ENCODE peak calls at places on chromosomes 11 and 22, in eight cellular contexts. Y is stimulated activated CD4-positive, alpha-beta T cell treated with anti-CD3 and anti-CD28 coated beads, Interleukin-2, amount 100 ng/mL, for 48 hours; U is lower lobe of right lung; I is T-helper 9 cell; L is progenitor cell of endocrine pancreas; A is germinal center; T is astrocyte of the spinal cord; E is GM04504. C is an unnamed sample.

GRCh38 chr11:69201048-69201365 is 45.3 kb downstream of the SMIM38 start:
- DNase-seq in Y (no peak), U (no peak), I (no peak), L (no peak), A (no peak), T (no peak), E (no peak), C (no peak)

GRCh38 chr11:79236541-79236971 is 204.3 kb downstream of the TENM4 start:
- DNase-seq in Y (no peak), U (no peak), I (no peak), L (no peak), A (no peak), T (peak), E (peak), C (peak)

GRCh38 chr11:118524757-118525465 is 2.4 kb upstream of the TTC36 start:
- DNase-seq in Y (no peak), U (no peak), I (no peak), L (no peak), A (no peak), T (no peak), E (no peak), C (no peak)

GRCh38 chr11:84899134-84899533 is 728.0 kb downstream of the DLG2 start:
- DNase-seq in Y (no peak), U (no peak), I (no peak), L (no peak), A (no peak), T (no peak), E (no peak), C (no peak)

GRCh38 chr11:88629496-88629895 is 292.0 kb upstream of the CTSC start:
- DNase-seq in Y (no peak), U (no peak), I (no peak), L (no peak), A (no peak), T (no peak), E (no peak), C (no peak)

GRCh38 chr11:1140642-1141490 is 16.9 kb upstream of the MUC5AC start:
- DNase-seq in Y (no peak), U (no peak), I (no peak), L (peak), A (no peak), T (no peak), E (no peak), C (no peak)

GRCh38 chr22:45334528-45334927 is 24.8 kb downstream of the FAM118A start:
- DNase-seq in Y (no peak), U (no peak), I (no peak), L (no peak), A (no peak), T (no peak), E (no peak), C (no peak)

GRCh38 chr22:44758354-44758969 is 6.1 kb downstream of the ARHGAP8 start:
- DNase-seq in Y (no peak), U (no peak), I (no peak), L (no peak), A (no peak), T (peak), E (no peak), C (no peak)

GRCh38 chr11:128483211-128483788 is 104.1 kb downstream of the ETS1 start:
- DNase-seq in Y (no peak), U (no peak), I (no peak), L (no peak), A (peak), T (no peak), E (no peak), C (no peak)

GRCh38 chr11:131612576-131612975 is 242.2 kb downstream of the NTM start:
- DNase-seq in Y (no peak), U (no peak), I (no peak), L (no peak), A (no peak), T (no peak), E (no peak), C (no peak)

GRCh38 chr11:61961570-61962212 is 5.7 kb downstream of the FTH1 start:
- DNase-seq in Y (no peak), U (no peak), I (no peak), L (no peak), A (no peak), T (peak), E (no peak), C (no peak)

GRCh38 chr11:85318573-85318972 is 308.6 kb downstream of the DLG2 start:
- DNase-seq in Y (no peak), U (no peak), I (no peak), L (no peak), A (no peak), T (no peak), E (no peak), C (no peak)

GRCh38 chr11:2931771-2932738 is 2.8 kb upstream of the PHLDA2 start:
- DNase-seq in Y (no peak), U (peak), I (no peak), L (no peak), A (no peak), T (no peak), E (no peak), C (no peak)

GRCh38 chr22:37267128-37267587 is 15.2 kb upstream of the CYTH4 start:
- DNase-seq in Y (peak), U (peak), I (peak), L (peak), A (peak), T (no peak), E (no peak), C (no peak)

GRCh38 chr22:22802346-22802970 is 85.2 kb upstream of the IGLL5 start:
- DNase-seq in Y (no peak), U (no peak), I (no peak), L (no peak), A (peak), T (no peak), E (no peak), C (no peak)

GRCh38 chr11:6617315-6617781 is 1.9 kb downstream of the TPP1 start:
- DNase-seq in Y (no peak), U (no peak), I (no peak), L (no peak), A (no peak), T (no peak), E (no peak), C (no peak)

GRCh38 chr11:68471360-68472340 is 11.1 kb downstream of the PPP6R3 start:
- DNase-seq in Y (peak), U (no peak), I (peak), L (no peak), A (no peak), T (peak), E (no peak), C (no peak)

GRCh38 chr11:88475991-88476418 is 138.5 kb upstream of the CTSC start:
- DNase-seq in Y (no peak), U (no peak), I (no peak), L (no peak), A (no peak), T (no peak), E (peak), C (no peak)

GRCh38 chr22:40276877-40277823 is 69.2 kb upstream of the ADSL start:
- DNase-seq in Y (no peak), U (no peak), I (no peak), L (no peak), A (no peak), T (peak), E (peak), C (no peak)

GRCh38 chr11:83070878-83071640 is 638 bp downstream of the RAB30 start:
- DNase-seq in Y (no peak), U (peak), I (no peak), L (peak), A (no peak), T (peak), E (no peak), C (no peak)

GRCh38 chr11:77710358-77710757 is 72.8 kb upstream of the CLNS1A start:
- DNase-seq in Y (no peak), U (no peak), I (no peak), L (no peak), A (no peak), T (peak), E (no peak), C (peak)

GRCh38 chr11:34068098-34068497 is 16.6 kb downstream of the CAPRIN1 start:
- DNase-seq in Y (no peak), U (no peak), I (no peak), L (no peak), A (no peak), T (peak), E (no peak), C (no peak)

GRCh38 chr11:114066046-114066648 is 6.6 kb downstream of the ZBTB16 start:
- DNase-seq in Y (no peak), U (no peak), I (no peak), L (no peak), A (no peak), T (no peak), E (no peak), C (no peak)

GRCh38 chr11:128269466-128269865 is 317.9 kb downstream of the ETS1 start:
- DNase-seq in Y (no peak), U (no peak), I (no peak), L (no peak), A (no peak), T (no peak), E (no peak), C (no peak)

GRCh38 chr11:75389925-75390324 is 9.4 kb upstream of the RPS3 start:
- DNase-seq in Y (no peak), U (no peak), I (no peak), L (no peak), A (no peak), T (no peak), E (no peak), C (no peak)

GRCh38 chr11:6755303-6755952 is 16.3 kb downstream of the OR2AG2 start:
- DNase-seq in Y (peak), U (no peak), I (peak), L (peak), A (peak), T (peak), E (no peak), C (no peak)

GRCh38 chr11:99275521-99275920 is 254.8 kb downstream of the CNTN5 start:
- DNase-seq in Y (no peak), U (no peak), I (no peak), L (no peak), A (no peak), T (no peak), E (no peak), C (no peak)

GRCh38 chr11:103601230-103601846 is 435.1 kb upstream of the DDI1 start:
- DNase-seq in Y (peak), U (no peak), I (peak), L (peak), A (peak), T (peak), E (peak), C (peak)

C was measured in AG04450.